ENCODE peak calls at places on chromosomes 13 and 19, in six cellular contexts. One of them, this sample, is unnamed.

GRCh38 chr19:45401815-45402468 is 2.9 kb downstream of the PPP1R13L start:
- DNase-seq in thoracic aorta: no peak
- DNase-seq in RWPE1: no peak
- DNase-seq in CD4-positive, alpha-beta T cell: no peak
- DNase-seq in neural progenitor cell: no peak
- DNase-seq in left lung: no peak
- DNase-seq in this sample: no peak

GRCh38 chr19:18437481-18438330 is at the start of gene ISYNA1:
- DNase-seq in thoracic aorta: no peak
- DNase-seq in RWPE1: no peak
- DNase-seq in CD4-positive, alpha-beta T cell: peak; percentile 44
- DNase-seq in neural progenitor cell: peak; percentile 85
- DNase-seq in left lung: no peak
- DNase-seq in this sample: no peak

GRCh38 chr13:59835569-59835968 is 328.2 kb downstream of the DIAPH3 start:
- DNase-seq in thoracic aorta: no peak
- DNase-seq in RWPE1: no peak
- DNase-seq in CD4-positive, alpha-beta T cell: no peak
- DNase-seq in neural progenitor cell: no peak
- DNase-seq in left lung: no peak
- DNase-seq in this sample: no peak

GRCh38 chr19:38452430-38453366 is 19.2 kb downstream of the RYR1 start:
- DNase-seq in thoracic aorta: no peak
- DNase-seq in RWPE1: no peak
- DNase-seq in CD4-positive, alpha-beta T cell: no peak
- DNase-seq in neural progenitor cell: peak; percentile 72
- DNase-seq in left lung: peak; percentile 83
- DNase-seq in this sample: no peak

GRCh38 chr19:4844348-4845179 is 13.1 kb upstream of the TICAM1 start:
- DNase-seq in thoracic aorta: no peak
- DNase-seq in RWPE1: no peak
- DNase-seq in CD4-positive, alpha-beta T cell: no peak
- DNase-seq in neural progenitor cell: no peak
- DNase-seq in left lung: no peak
- DNase-seq in this sample: no peak

GRCh38 chr13:58712191-58712590 is 1080.6 kb downstream of the PCDH17 start:
- DNase-seq in thoracic aorta: no peak
- DNase-seq in RWPE1: no peak
- DNase-seq in CD4-positive, alpha-beta T cell: no peak
- DNase-seq in neural progenitor cell: peak; percentile 80
- DNase-seq in left lung: peak; percentile 59
- DNase-seq in this sample: no peak

GRCh38 chr13:41500501-41500900 is 43.2 kb downstream of the RGCC start:
- DNase-seq in thoracic aorta: no peak
- DNase-seq in RWPE1: peak; percentile 54
- DNase-seq in CD4-positive, alpha-beta T cell: peak; percentile 56
- DNase-seq in neural progenitor cell: no peak
- DNase-seq in left lung: no peak
- DNase-seq in this sample: no peak

GRCh38 chr13:33355470-33355869 is 69.9 kb upstream of the STARD13 start:
- DNase-seq in thoracic aorta: no peak
- DNase-seq in RWPE1: no peak
- DNase-seq in CD4-positive, alpha-beta T cell: no peak
- DNase-seq in neural progenitor cell: no peak
- DNase-seq in left lung: no peak
- DNase-seq in this sample: no peak

GRCh38 chr19:1315470-1316166 is 29.9 kb downstream of the EFNA2 start:
- DNase-seq in thoracic aorta: no peak
- DNase-seq in RWPE1: peak; percentile 66
- DNase-seq in CD4-positive, alpha-beta T cell: peak; percentile 16
- DNase-seq in neural progenitor cell: peak; percentile 77
- DNase-seq in left lung: peak; percentile 82
- DNase-seq in this sample: no peak

DNA sequence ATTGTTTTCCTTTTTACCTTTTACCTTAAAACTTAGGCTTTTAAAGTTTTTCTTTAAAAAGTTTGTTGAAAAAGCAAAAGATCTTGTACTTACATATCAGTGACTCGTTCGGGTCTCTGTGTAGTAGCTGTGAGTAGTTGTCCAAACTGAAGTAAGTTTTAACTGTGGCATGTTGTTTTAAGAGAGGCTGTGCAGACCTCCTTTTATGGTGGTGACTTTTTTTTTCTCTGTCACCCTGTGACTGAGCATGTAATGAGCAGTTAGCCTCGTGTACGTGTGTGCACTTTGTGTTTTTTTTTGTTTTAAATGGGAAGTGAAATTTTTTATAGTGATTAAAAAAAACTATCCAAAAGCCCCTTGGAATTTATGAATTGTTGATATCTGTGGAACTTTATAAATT is at the start of gene GPR183:
- DNase-seq in thoracic aorta: no peak
- DNase-seq in RWPE1: no peak
- DNase-seq in CD4-positive, alpha-beta T cell: no peak
- DNase-seq in neural progenitor cell: no peak
- DNase-seq in left lung: no peak
- DNase-seq in this sample: no peak
- H3K27ac ChIP-seq in thoracic aorta: peak within 1 kb of the TSS; percentile 56
- H3K27ac ChIP-seq in RWPE1: no peak within 1 kb of the TSS
- H3K27ac ChIP-seq in CD4-positive, alpha-beta T cell: peak within 1 kb of the TSS; percentile 68
- H3K27ac ChIP-seq in neural progenitor cell: no peak within 1 kb of the TSS
- H3K27ac ChIP-seq in left lung: peak within 1 kb of the TSS; percentile 69
- H3K27ac ChIP-seq in this sample: peak within 1 kb of the TSS; percentile 8

DNA sequence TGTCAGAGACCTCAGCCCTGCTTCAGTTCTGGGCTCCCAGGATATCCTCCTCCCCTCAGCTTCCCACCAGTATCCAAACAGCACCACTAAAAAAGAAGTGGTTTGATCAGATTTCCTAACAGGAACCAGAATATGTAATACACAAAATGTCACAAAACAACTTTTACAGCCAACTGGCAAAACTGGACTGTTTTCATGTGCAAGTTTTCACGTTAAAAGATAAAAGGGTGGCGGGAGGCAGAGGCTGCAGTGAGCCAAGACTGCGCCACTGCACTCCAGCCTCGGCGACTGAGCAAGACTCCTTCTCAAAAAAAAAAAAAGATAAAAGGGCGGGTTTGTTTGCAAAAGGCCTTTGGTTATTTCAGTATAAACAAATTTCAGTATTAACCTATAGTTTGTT is 13.1 kb downstream of the PCID2 start:
- DNase-seq in thoracic aorta: no peak
- DNase-seq in RWPE1: no peak
- DNase-seq in CD4-positive, alpha-beta T cell: no peak
- DNase-seq in neural progenitor cell: no peak
- DNase-seq in left lung: no peak
- DNase-seq in this sample: no peak
- H3K27ac ChIP-seq in thoracic aorta: no peak overlapping the region
- H3K27ac ChIP-seq in RWPE1: no peak overlapping the region
- H3K27ac ChIP-seq in CD4-positive, alpha-beta T cell: no peak overlapping the region
- H3K27ac ChIP-seq in neural progenitor cell: no peak overlapping the region
- H3K27ac ChIP-seq in left lung: no peak overlapping the region
- H3K27ac ChIP-seq in this sample: no peak overlapping the region

GRCh38 chr13:93341517-93341916 is 114.9 kb downstream of the GPC6 start:
- DNase-seq in thoracic aorta: no peak
- DNase-seq in RWPE1: no peak
- DNase-seq in CD4-positive, alpha-beta T cell: no peak
- DNase-seq in neural progenitor cell: no peak
- DNase-seq in left lung: no peak
- DNase-seq in this sample: no peak

GRCh38 chr13:93345061-93345460 is 118.5 kb downstream of the GPC6 start:
- DNase-seq in thoracic aorta: no peak
- DNase-seq in RWPE1: no peak
- DNase-seq in CD4-positive, alpha-beta T cell: no peak
- DNase-seq in neural progenitor cell: no peak
- DNase-seq in left lung: no peak
- DNase-seq in this sample: no peak

GRCh38 chr13:93344048-93344447 is 117.4 kb downstream of the GPC6 start:
- DNase-seq in thoracic aorta: no peak
- DNase-seq in RWPE1: no peak
- DNase-seq in CD4-positive, alpha-beta T cell: no peak
- DNase-seq in neural progenitor cell: no peak
- DNase-seq in left lung: no peak
- DNase-seq in this sample: no peak

GRCh38 chr13:93345642-93346220 is 119.1 kb downstream of the GPC6 start:
- DNase-seq in thoracic aorta: no peak
- DNase-seq in RWPE1: no peak
- DNase-seq in CD4-positive, alpha-beta T cell: no peak
- DNase-seq in neural progenitor cell: no peak
- DNase-seq in left lung: no peak
- DNase-seq in this sample: no peak
- H3K27ac ChIP-seq in thoracic aorta: no peak overlapping the region
- H3K27ac ChIP-seq in RWPE1: no peak overlapping the region
- H3K27ac ChIP-seq in CD4-positive, alpha-beta T cell: no peak overlapping the region
- H3K27ac ChIP-seq in neural progenitor cell: peak overlapping the region; percentile 48
- H3K27ac ChIP-seq in left lung: no peak overlapping the region
- H3K27ac ChIP-seq in this sample: no peak overlapping the region

GRCh38 chr19:16345457-16345856 is 20.8 kb downstream of the KLF2 start:
- DNase-seq in thoracic aorta: no peak
- DNase-seq in RWPE1: no peak
- DNase-seq in CD4-positive, alpha-beta T cell: no peak
- DNase-seq in neural progenitor cell: no peak
- DNase-seq in left lung: no peak
- DNase-seq in this sample: no peak

GRCh38 chr19:16343156-16343555 is 18.5 kb downstream of the KLF2 start:
- DNase-seq in thoracic aorta: no peak
- DNase-seq in RWPE1: no peak
- DNase-seq in CD4-positive, alpha-beta T cell: no peak
- DNase-seq in neural progenitor cell: no peak
- DNase-seq in left lung: no peak
- DNase-seq in this sample: no peak

GRCh38 chr19:16351133-16351809 is 26.6 kb downstream of the KLF2 start:
- DNase-seq in thoracic aorta: no peak
- DNase-seq in RWPE1: no peak
- DNase-seq in CD4-positive, alpha-beta T cell: no peak
- DNase-seq in neural progenitor cell: no peak
- DNase-seq in left lung: no peak
- DNase-seq in this sample: no peak

GRCh38 chr19:16349551-16350171 is 25.0 kb downstream of the KLF2 start:
- DNase-seq in thoracic aorta: no peak
- DNase-seq in RWPE1: no peak
- DNase-seq in CD4-positive, alpha-beta T cell: no peak
- DNase-seq in neural progenitor cell: no peak
- DNase-seq in left lung: no peak
- DNase-seq in this sample: no peak

DNA sequence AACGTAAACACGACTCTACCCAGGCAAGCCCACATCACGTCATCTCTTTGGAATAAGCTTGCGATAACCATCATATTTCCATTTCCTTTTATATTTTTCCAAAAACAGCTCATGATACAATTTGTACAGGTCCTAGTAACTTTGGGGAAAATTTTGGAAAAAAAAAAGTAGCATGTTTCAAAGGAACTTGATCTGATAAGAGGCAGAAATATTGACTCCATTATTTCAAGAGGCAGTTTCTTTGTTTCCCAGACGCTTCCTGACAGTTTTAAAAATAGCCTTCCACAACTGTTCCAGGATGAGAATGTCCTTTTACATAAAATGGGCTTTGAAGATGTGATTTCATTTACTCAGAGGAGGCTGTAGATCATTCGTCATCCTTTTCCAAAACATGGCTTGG is 23.1 kb downstream of the KLF2 start:
- DNase-seq in thoracic aorta: no peak
- DNase-seq in RWPE1: no peak
- DNase-seq in CD4-positive, alpha-beta T cell: no peak
- DNase-seq in neural progenitor cell: no peak
- DNase-seq in left lung: no peak
- DNase-seq in this sample: no peak
- H3K27ac ChIP-seq in thoracic aorta: no peak overlapping the region
- H3K27ac ChIP-seq in RWPE1: no peak overlapping the region
- H3K27ac ChIP-seq in CD4-positive, alpha-beta T cell: no peak overlapping the region
- H3K27ac ChIP-seq in neural progenitor cell: no peak overlapping the region
- H3K27ac ChIP-seq in left lung: peak overlapping the region; percentile 39
- H3K27ac ChIP-seq in this sample: no peak overlapping the region

This sample was measured in caudate nucleus.